ENCODE peak calls at places on chromosomes 12 and 14, in four cellular contexts. One of them, this sample, is unnamed.

GRCh38 chr14:30419037-30419436 is 139.9 kb upstream of the G2E3 start:
- DNase-seq in astrocyte: no peak
- DNase-seq in A549: no peak
- DNase-seq in cardiac muscle cell: no peak
- DNase-seq in this sample: no peak

GRCh38 chr14:105196228-105196960 is 15.3 kb upstream of the NUDT14 start:
- DNase-seq in cardiac muscle cell: peak
- DNase-seq in A549: no peak
- DNase-seq in astrocyte: no peak
- DNase-seq in this sample: no peak

GRCh38 chr12:2845280-2845679 is 10.4 kb upstream of the NRIP2 start:
- DNase-seq in A549: no peak
- DNase-seq in cardiac muscle cell: no peak
- DNase-seq in astrocyte: peak
- DNase-seq in this sample: no peak

GRCh38 chr12:23221066-23221465 is 596.1 kb downstream of the ETNK1 start:
- DNase-seq in A549: no peak
- DNase-seq in astrocyte: no peak
- DNase-seq in cardiac muscle cell: no peak
- DNase-seq in this sample: no peak

GRCh38 chr14:76564471-76565119 is 188.7 kb downstream of the ESRRB start:
- DNase-seq in A549: peak
- DNase-seq in astrocyte: no peak
- DNase-seq in cardiac muscle cell: peak
- DNase-seq in this sample: no peak

GRCh38 chr14:68939893-68940613 is 39.0 kb downstream of the ACTN1 start:
- DNase-seq in astrocyte: peak
- DNase-seq in cardiac muscle cell: peak
- DNase-seq in A549: peak
- DNase-seq in this sample: peak

GRCh38 chr14:92539419-92539818 is 25.8 kb downstream of the RIN3 start:
- DNase-seq in A549: no peak
- DNase-seq in astrocyte: no peak
- DNase-seq in cardiac muscle cell: no peak
- DNase-seq in this sample: no peak

GRCh38 chr14:24178399-24179178 is 6.7 kb downstream of the REC8 start:
- DNase-seq in astrocyte: no peak
- DNase-seq in A549: no peak
- DNase-seq in cardiac muscle cell: no peak
- DNase-seq in this sample: no peak

GRCh38 chr12:50764116-50764860 is 387 bp downstream of the ATF1 start:
- DNase-seq in astrocyte: no peak
- DNase-seq in A549: peak
- DNase-seq in cardiac muscle cell: peak
- DNase-seq in this sample: no peak

GRCh38 chr14:49420201-49420600 is 166.0 kb downstream of the RPS29 start:
- DNase-seq in astrocyte: no peak
- DNase-seq in A549: no peak
- DNase-seq in cardiac muscle cell: no peak
- DNase-seq in this sample: no peak

GRCh38 chr14:81385824-81386223 is 14.3 kb downstream of the STON2 start:
- DNase-seq in astrocyte: no peak
- DNase-seq in cardiac muscle cell: no peak
- DNase-seq in A549: no peak
- DNase-seq in this sample: no peak

GRCh38 chr14:104135904-104136471 is 2.4 kb upstream of the KIF26A start:
- DNase-seq in A549: no peak
- DNase-seq in astrocyte: no peak
- DNase-seq in cardiac muscle cell: peak
- DNase-seq in this sample: peak

GRCh38 chr12:57735198-57735855 is 3.2 kb downstream of the AGAP2 start:
- DNase-seq in A549: no peak
- DNase-seq in cardiac muscle cell: no peak
- DNase-seq in astrocyte: no peak
- DNase-seq in this sample: no peak

GRCh38 chr12:77882709-77883108 is 52.0 kb downstream of the NAV3 start:
- DNase-seq in cardiac muscle cell: no peak
- DNase-seq in astrocyte: no peak
- DNase-seq in A549: no peak
- DNase-seq in this sample: no peak

GRCh38 chr14:22226381-22226780 is 362.6 kb downstream of the DAD1 start:
- DNase-seq in cardiac muscle cell: no peak
- DNase-seq in A549: peak
- DNase-seq in astrocyte: no peak
- DNase-seq in this sample: no peak
- TF ChIP-seq CTCF in cardiac muscle cell: no peak
- TF ChIP-seq CTCF in A549: peak
- TF ChIP-seq CTCF in astrocyte: peak
- TF ChIP-seq CTCF in this sample: no peak

GRCh38 chr12:58757422-58757821 is 162.9 kb downstream of the LRIG3 start:
- DNase-seq in cardiac muscle cell: no peak
- DNase-seq in A549: no peak
- DNase-seq in astrocyte: peak
- DNase-seq in this sample: no peak
- H3K27ac ChIP-seq in cardiac muscle cell: no peak
- H3K27ac ChIP-seq in A549: no peak
- H3K27ac ChIP-seq in astrocyte: peak
- H3K27ac ChIP-seq in this sample: no peak

DNA sequence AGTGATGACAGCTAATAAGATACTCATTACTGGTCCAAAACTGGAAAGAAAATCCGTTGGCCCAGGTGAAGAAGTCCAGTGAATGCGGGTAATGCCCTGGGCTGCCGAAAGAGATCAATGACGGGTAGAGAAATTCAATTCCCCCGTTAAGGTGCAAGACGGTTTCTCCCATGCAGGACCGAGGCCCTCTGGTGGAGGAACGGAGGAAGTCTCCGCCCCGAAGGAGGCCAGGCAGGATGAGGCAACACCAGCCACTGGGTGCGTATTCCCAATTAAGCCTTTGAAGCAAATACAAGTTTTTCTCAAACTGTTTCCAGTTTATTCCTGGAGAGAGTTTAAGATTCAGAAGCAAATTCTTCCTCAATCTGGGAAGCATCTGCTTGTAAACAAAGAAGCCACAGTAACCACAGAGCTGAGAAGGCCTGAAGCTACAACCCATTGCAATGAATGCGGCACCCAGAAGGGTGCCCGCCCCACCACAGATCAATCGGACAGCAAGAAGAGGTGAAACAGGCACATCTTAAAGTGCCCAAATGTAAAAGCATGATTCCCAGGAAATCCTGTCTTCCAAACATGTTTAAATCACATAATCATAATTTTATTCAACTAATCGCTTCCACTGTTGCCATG is 118.5 kb downstream of the TTC7B start:
- DNase-seq in cardiac muscle cell: peak
- DNase-seq in astrocyte: peak
- DNase-seq in A549: peak
- DNase-seq in this sample: peak
- TF ChIP-seq CTCF in cardiac muscle cell: peak
- TF ChIP-seq CTCF in astrocyte: peak
- TF ChIP-seq CTCF in A549: peak
- TF ChIP-seq CTCF in this sample: peak

GRCh38 chr12:31599053-31599452 is 8.1 kb upstream of the DENND5B start:
- DNase-seq in astrocyte: no peak
- DNase-seq in A549: no peak
- DNase-seq in cardiac muscle cell: no peak
- DNase-seq in this sample: no peak
- H3K27ac ChIP-seq in astrocyte: no peak
- H3K27ac ChIP-seq in A549: no peak
- H3K27ac ChIP-seq in cardiac muscle cell: no peak
- H3K27ac ChIP-seq in this sample: no peak

GRCh38 chr14:63045612-63046320 is 508 bp upstream of the KCNH5 start:
- DNase-seq in A549: peak
- DNase-seq in cardiac muscle cell: peak
- DNase-seq in astrocyte: peak
- DNase-seq in this sample: peak
- TF ChIP-seq CTCF in A549: no peak
- TF ChIP-seq CTCF in cardiac muscle cell: no peak
- TF ChIP-seq CTCF in astrocyte: no peak
- TF ChIP-seq CTCF in this sample: no peak

GRCh38 chr12:54208591-54208990 is 19.8 kb upstream of the SMUG1 start:
- DNase-seq in cardiac muscle cell: no peak
- DNase-seq in A549: no peak
- DNase-seq in astrocyte: no peak
- DNase-seq in this sample: no peak
- H3K27ac ChIP-seq in cardiac muscle cell: no peak
- H3K27ac ChIP-seq in A549: no peak
- H3K27ac ChIP-seq in astrocyte: no peak
- H3K27ac ChIP-seq in this sample: no peak

GRCh38 chr12:59820594-59821011 is 224.8 kb downstream of the SLC16A7 start:
- DNase-seq in cardiac muscle cell: no peak
- DNase-seq in A549: no peak
- DNase-seq in astrocyte: peak
- DNase-seq in this sample: no peak

GRCh38 chr12:59827767-59828166 is 231.9 kb downstream of the SLC16A7 start:
- DNase-seq in A549: no peak
- DNase-seq in cardiac muscle cell: no peak
- DNase-seq in astrocyte: no peak
- DNase-seq in this sample: no peak

DNA sequence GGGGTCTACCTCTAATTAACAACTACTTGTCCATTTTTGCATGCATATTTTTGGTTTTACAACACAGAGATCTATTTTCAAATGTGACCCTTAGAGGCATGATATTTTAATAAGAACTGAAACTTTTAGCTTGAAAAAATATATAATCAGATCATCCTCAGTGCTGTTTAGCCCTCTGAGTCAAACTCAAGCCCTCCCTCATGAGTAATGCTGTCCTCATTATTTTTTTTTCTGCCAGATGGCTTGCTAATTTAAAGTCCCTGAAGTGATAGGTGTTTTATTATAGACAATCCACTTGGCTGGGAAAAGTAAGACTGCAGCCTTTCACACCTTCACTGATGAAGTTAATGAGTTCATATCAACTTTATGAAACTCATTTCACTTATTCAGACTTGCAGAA is 227.7 kb downstream of the SLC16A7 start:
- DNase-seq in astrocyte: no peak
- DNase-seq in cardiac muscle cell: no peak
- DNase-seq in A549: no peak
- DNase-seq in this sample: no peak
- TF ChIP-seq CTCF in astrocyte: no peak
- TF ChIP-seq CTCF in cardiac muscle cell: no peak
- TF ChIP-seq CTCF in A549: no peak
- TF ChIP-seq CTCF in this sample: no peak

GRCh38 chr12:124294686-124295315 is at the start of gene RFLNA:
- DNase-seq in astrocyte: no peak
- DNase-seq in cardiac muscle cell: peak
- DNase-seq in A549: no peak
- DNase-seq in this sample: no peak
- H3K27ac ChIP-seq in astrocyte: no peak
- H3K27ac ChIP-seq in cardiac muscle cell: no peak
- H3K27ac ChIP-seq in A549: no peak
- H3K27ac ChIP-seq in this sample: no peak

DNA sequence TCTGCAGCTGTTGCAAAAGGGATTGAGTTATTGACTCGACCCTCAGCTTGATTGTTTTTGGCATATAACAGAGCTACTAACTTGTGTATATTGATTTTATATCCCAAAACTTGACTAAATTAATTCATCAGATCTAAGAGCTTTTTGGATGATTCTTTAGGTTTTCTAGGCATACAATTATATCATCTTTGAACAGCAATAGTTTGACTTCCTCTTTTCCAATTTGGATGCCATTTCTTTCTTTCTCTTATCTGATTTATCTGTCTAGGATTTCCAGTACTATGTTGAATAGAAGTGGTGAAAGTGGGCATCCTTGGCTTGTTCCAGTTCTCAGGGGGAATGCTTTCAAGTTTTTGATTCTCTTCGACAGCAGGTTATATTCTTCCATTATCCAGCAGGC is 668.3 kb downstream of the SLC16A7 start:
- DNase-seq in cardiac muscle cell: no peak
- DNase-seq in A549: no peak
- DNase-seq in astrocyte: no peak
- DNase-seq in this sample: no peak
- TF ChIP-seq CTCF in cardiac muscle cell: no peak
- TF ChIP-seq CTCF in A549: no peak
- TF ChIP-seq CTCF in astrocyte: no peak
- TF ChIP-seq CTCF in this sample: no peak

DNA sequence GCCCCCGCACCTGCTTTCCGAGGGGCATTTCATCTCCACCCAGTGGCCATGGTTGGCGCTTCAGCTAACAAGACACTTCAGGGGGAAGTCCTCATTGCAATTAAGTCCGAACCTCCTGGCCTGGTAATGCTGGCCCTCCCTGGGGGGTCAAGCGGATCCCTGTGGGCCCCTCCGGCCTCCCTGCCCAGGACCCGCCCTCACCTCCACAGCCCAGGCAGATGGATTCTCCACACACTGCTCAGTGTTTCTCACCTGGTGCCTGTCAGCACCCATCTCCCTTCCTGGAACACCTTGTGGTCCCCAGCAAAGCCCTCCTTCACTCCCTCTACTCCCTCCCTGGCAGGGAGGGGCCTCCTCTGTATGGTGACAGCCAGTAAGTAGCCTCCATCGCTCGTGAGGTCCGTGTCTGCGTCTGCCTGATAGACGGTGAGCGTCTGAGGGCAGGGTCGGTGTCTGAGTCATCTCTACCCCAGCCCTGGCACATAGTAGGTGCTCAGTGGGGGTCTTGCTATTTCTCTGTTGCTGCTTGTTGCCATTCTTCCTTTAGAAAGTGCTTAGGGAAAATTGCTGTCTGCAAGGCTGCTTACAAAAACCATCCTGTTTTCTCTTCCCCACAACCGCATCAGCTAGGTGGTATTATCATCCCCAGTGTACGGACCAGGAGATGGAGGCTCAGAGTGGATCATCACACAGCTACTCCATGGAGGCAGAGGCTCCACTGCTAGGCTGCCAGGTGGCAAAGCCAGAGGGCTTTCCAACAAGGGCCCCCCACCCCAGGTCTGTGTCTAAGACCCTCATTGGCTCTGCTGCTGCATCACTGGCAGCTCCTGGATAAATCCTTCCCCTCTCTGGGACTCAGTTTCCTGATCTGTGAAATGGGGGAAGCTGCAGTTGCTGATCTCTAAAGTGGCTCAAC is 39.7 kb upstream of the EML1 start:
- DNase-seq in cardiac muscle cell: no peak
- DNase-seq in astrocyte: no peak
- DNase-seq in A549: no peak
- DNase-seq in this sample: no peak
- H3K27ac ChIP-seq in cardiac muscle cell: no peak
- H3K27ac ChIP-seq in astrocyte: peak
- H3K27ac ChIP-seq in A549: peak
- H3K27ac ChIP-seq in this sample: peak